ENCODE peak calls at places on chromosomes 12 and 14, in five cellular contexts. M, V, L, J and T are unnamed samples.

GRCh38 chr12:128792398-128792797 is 31.4 kb downstream of the SLC15A4 start:
- DNase-seq in M (no peak), V (no peak), L (no peak), J (no peak), T (no peak)

GRCh38 chr14:47557894-47558293 is 117.5 kb downstream of the MDGA2 start:
- DNase-seq in M (no peak), V (no peak), L (no peak), J (no peak), T (no peak)

GRCh38 chr14:39310071-39310470 is 76.4 kb downstream of the MIA2 start:
- DNase-seq in M (peak), V (no peak), L (no peak), J (no peak), T (no peak)

GRCh38 chr12:116406529-116406928 is 129.0 kb upstream of the MED13L start:
- DNase-seq in M (peak), V (peak), L (no peak), J (no peak), T (no peak)

GRCh38 chr12:27899151-27899661 is 73.3 kb downstream of the PTHLH start:
- DNase-seq in M (peak), V (peak), L (no peak), J (no peak), T (peak)

GRCh38 chr12:49232940-49233841 is 31.7 kb upstream of the TUBA1C start:
- DNase-seq in M (peak), V (peak), L (no peak), J (no peak), T (no peak)

GRCh38 chr14:94025720-94026119 is 420 bp upstream of the OTUB2 start:
- DNase-seq in M (no peak), V (no peak), L (peak), J (no peak), T (peak)

GRCh38 chr12:104064842-104065441 is 611 bp downstream of the HCFC2 start:
- DNase-seq in M (peak), V (peak), L (no peak), J (no peak), T (no peak)

GRCh38 chr14:104743461-104744380 is 9.2 kb upstream of the SIVA1 start:
- DNase-seq in M (no peak), V (no peak), L (no peak), J (no peak), T (no peak)

GRCh38 chr14:70027785-70028428 is 148.7 kb downstream of the SMOC1 start:
- DNase-seq in M (peak), V (peak), L (peak), J (peak), T (no peak)

GRCh38 chr12:121467638-121468403 is 67.9 kb downstream of the RNF34 start:
- DNase-seq in M (no peak), V (peak), L (no peak), J (no peak), T (no peak)

GRCh38 chr12:75936525-75937450 is 94.8 kb downstream of the PHLDA1 start:
- DNase-seq in M (no peak), V (no peak), L (no peak), J (no peak), T (no peak)

GRCh38 chr14:102182190-102182589 is 42.5 kb downstream of the WDR20 start:
- DNase-seq in M (peak), V (peak), L (peak), J (no peak), T (peak)

GRCh38 chr14:24674204-24674970 is 40.4 kb upstream of the GZMB start:
- DNase-seq in M (no peak), V (no peak), L (no peak), J (peak), T (no peak)

GRCh38 chr14:75578099-75578785 is at the start of gene FLVCR2:
- DNase-seq in M (peak), V (peak), L (no peak), J (peak), T (no peak)

GRCh38 chr12:113040722-113041168 is 15.8 kb upstream of the DTX1 start:
- DNase-seq in M (peak), V (peak), L (peak), J (no peak), T (peak)

GRCh38 chr12:95836630-95837239 is 22.0 kb upstream of the SNRPF start:
- DNase-seq in M (peak), V (peak), L (no peak), J (no peak), T (no peak)

GRCh38 chr14:67940476-67940875 is 120.9 kb downstream of the RAD51B start:
- DNase-seq in M (peak), V (no peak), L (no peak), J (no peak), T (no peak)

GRCh38 chr14:77003960-77004710 is 24.4 kb downstream of the IRF2BPL start:
- DNase-seq in M (peak), V (peak), L (no peak), J (no peak), T (no peak)

GRCh38 chr14:85527458-85527857 is 2.5 kb upstream of the FLRT2 start:
- DNase-seq in M (peak), V (no peak), L (no peak), J (no peak), T (peak)

GRCh38 chr12:132245521-132246101 is 83.8 kb downstream of the GALNT9 start:
- DNase-seq in M (no peak), V (no peak), L (no peak), J (no peak), T (no peak)

GRCh38 chr12:121582583-121583333 is 1.9 kb upstream of the KDM2B start:
- DNase-seq in M (peak), V (peak), L (peak), J (no peak), T (no peak)

GRCh38 chr12:117844114-117844513 is 124.7 kb downstream of the KSR2 start:
- DNase-seq in M (no peak), V (no peak), L (no peak), J (no peak), T (no peak)